ENCODE peak calls at places on chromosomes 1 and 21, in five cellular contexts. B is upper lobe of right lung; J is activated CD8-positive, alpha-beta T cell treated with anti-CD3 and anti-CD28 coated beads for 36 hours; V is HFFc6; A is BE2C. X is an unnamed sample.

GRCh38 chr1:155931332-155932038 is 2.7 kb downstream of the KHDC4 start:
- DNase-seq in J (no peak), V (no peak), A (no peak), B (no peak), X (no peak)

GRCh38 chr1:17609529-17609928 is 70.0 kb downstream of the ARHGEF10L start:
- DNase-seq in J (no peak), B (no peak), V (no peak), A (no peak), X (no peak)

GRCh38 chr1:170664283-170664827 is 424 bp downstream of the PRRX1 start:
- DNase-seq in J (no peak), B (no peak), A (no peak), V (no peak), X (no peak)

GRCh38 chr1:28236656-28237331 is 870 bp downstream of the ATP5IF1 start:
- DNase-seq in B (no peak), V (no peak), A (no peak), J (peak; percentile 32), X (no peak)

GRCh38 chr1:78410643-78411042 is 80.1 kb upstream of the PTGFR start:
- DNase-seq in B (no peak), A (no peak), V (no peak), J (no peak), X (no peak)

GRCh38 chr1:161198206-161198876 is 513 bp downstream of the ADAMTS4 start:
- DNase-seq in V (peak; percentile 32), A (peak; percentile 71), J (no peak), B (no peak), X (no peak)

GRCh38 chr1:94636625-94637024 is 95.1 kb upstream of the F3 start:
- DNase-seq in V (no peak), A (no peak), B (no peak), J (no peak), X (no peak)

GRCh38 chr1:47714368-47714767 is 276.5 kb downstream of the FOXD2 start:
- DNase-seq in V (no peak), J (no peak), A (no peak), B (no peak), X (no peak)

GRCh38 chr1:53575141-53575947 is 116.1 kb downstream of the DMRTB1 start:
- DNase-seq in J (peak; percentile 23), A (no peak), V (no peak), B (peak; percentile 46), X (no peak)

GRCh38 chr1:40750326-40750975 is 33.1 kb upstream of the KCNQ4 start:
- DNase-seq in J (no peak), A (no peak), B (no peak), V (peak; percentile 61), X (no peak)

GRCh38 chr21:45539796-45540600 is 2.2 kb downstream of the SLC19A1 start:
- DNase-seq in J (no peak), V (no peak), A (peak; percentile 8), B (peak; percentile 59), X (no peak)

GRCh38 chr1:233738396-233738795 is 124.5 kb downstream of the KCNK1 start:
- DNase-seq in A (no peak), V (no peak), J (no peak), B (no peak), X (no peak)

GRCh38 chr1:7293702-7294630 is 477.1 kb upstream of the VAMP3 start:
- DNase-seq in A (peak; percentile 50), V (no peak), B (no peak), J (no peak), X (peak; percentile 20)

GRCh38 chr1:115647507-115647906 is 5.7 kb downstream of the VANGL1 start:
- DNase-seq in J (peak; percentile 64), B (no peak), A (no peak), V (no peak), X (no peak)

GRCh38 chr1:6392880-6393399 is 627 bp downstream of the ACOT7 start:
- DNase-seq in B (no peak), V (no peak), A (no peak), J (no peak), X (no peak)

GRCh38 chr1:186033744-186034345 is 299.7 kb downstream of the HMCN1 start:
- DNase-seq in V (no peak), A (no peak), B (no peak), J (no peak), X (no peak)

GRCh38 chr1:19654886-19655717 is 9.6 kb upstream of the HTR6 start:
- DNase-seq in B (no peak), J (no peak), V (no peak), A (no peak), X (no peak)

GRCh38 chr1:1438531-1439381 is 3.3 kb downstream of the VWA1 start:
- DNase-seq in A (no peak), B (no peak), V (no peak), J (no peak), X (no peak)

GRCh38 chr1:6592865-6593593 is 9.6 kb downstream of the KLHL21 start:
- DNase-seq in B (no peak), J (no peak), V (no peak), A (no peak), X (no peak)

GRCh38 chr1:110135268-110136065 is 14.8 kb upstream of the SLC6A17 start:
- DNase-seq in A (no peak), J (no peak), V (no peak), B (no peak), X (no peak)

GRCh38 chr1:8239306-8240023 is 78.4 kb upstream of the SLC45A1 start:
- DNase-seq in J (no peak), A (no peak), B (peak; percentile 70), V (no peak), X (no peak)

GRCh38 chr1:110235839-110236682 is 25.9 kb downstream of the KCNC4 start:
- DNase-seq in B (no peak), A (no peak), V (peak; percentile 98), J (peak; percentile 76), X (no peak)

GRCh38 chr21:15062566-15062965 is 2.2 kb downstream of the NRIP1 start:
- DNase-seq in B (no peak), A (no peak), J (no peak), V (peak; percentile 8), X (no peak)

GRCh38 chr1:29676496-29676895 is 440.2 kb downstream of the PTPRU start:
- DNase-seq in A (no peak), V (no peak), B (peak; percentile 12), J (no peak), X (no peak)

GRCh38 chr1:208254862-208255261 is 10.7 kb upstream of the PLXNA2 start:
- DNase-seq in V (peak; percentile 79), J (no peak), A (no peak), B (no peak), X (no peak)

GRCh38 chr21:44305691-44306090 is 5.8 kb downstream of the PFKL start:
- DNase-seq in B (no peak), A (no peak), V (no peak), J (no peak), X (no peak)

GRCh38 chr1:59350521-59350920 is 53.6 kb downstream of the FGGY start:
- DNase-seq in V (no peak), A (no peak), B (no peak), J (no peak), X (no peak)

GRCh38 chr1:56578664-56578962 is 750 bp downstream of the PLPP3 start:
- DNase-seq in A (no peak), B (no peak), J (no peak), V (no peak), X (no peak)

GRCh38 chr1:94020764-94021579 is 100.0 kb downstream of the ABCA4 start:
- DNase-seq in A (no peak), J (no peak), B (no peak), V (peak; percentile 83), X (no peak)

GRCh38 chr1:203135636-203136305 is 8.2 kb downstream of the ADORA1 start:
- DNase-seq in J (peak; percentile 31), V (no peak), A (no peak), B (peak; percentile 44), X (no peak)

GRCh38 chr1:112974646-112975045 is 18.6 kb upstream of the SLC16A1 start:
- DNase-seq in B (no peak), A (no peak), J (no peak), V (no peak), X (no peak)

X was measured in NCI-H2171.